ENCODE peak calls at places on chromosomes 7 and 10, in seven cellular contexts. G is fibroblast of the aortic adventitia; W is IMR-90; C is psoas muscle; N is CD8-positive, alpha-beta T cell; O is astrocyte; U is fibroblast of lung. D is an unnamed sample.

GRCh38 chr10:4535531-4535930 is 290.5 kb upstream of the AKR1E2 start:
- DNase-seq in G (no peak), W (no peak), C (no peak), N (no peak), O (peak; percentile 51), U (no peak), D (no peak)

GRCh38 chr10:101512741-101513140 is 75.3 kb downstream of the POLL start:
- DNase-seq in G (peak; percentile 64), W (peak; percentile 78), C (no peak), N (no peak), O (peak; percentile 55), U (peak; percentile 69), D (peak; percentile 35)

GRCh38 chr10:131689954-131690669 is 210.7 kb upstream of the PPP2R2D start:
- DNase-seq in G (no peak), W (no peak), C (no peak), N (no peak), O (no peak), U (no peak), D (no peak)

GRCh38 chr7:74187915-74188675 is 13.9 kb downstream of the EIF4H start:
- DNase-seq in G (peak; percentile 71), W (peak; percentile 69), C (no peak), N (no peak), O (no peak), U (peak; percentile 30), D (peak; percentile 56)

GRCh38 chr10:15325243-15326002 is 45.7 kb downstream of the FAM171A1 start:
- DNase-seq in G (peak; percentile 80), W (peak; percentile 85), C (no peak), N (no peak), O (peak; percentile 89), U (peak; percentile 77), D (peak; percentile 57)

GRCh38 chr10:93471110-93471651 is 11.0 kb downstream of the MYOF start:
- DNase-seq in G (peak; percentile 97), W (peak; percentile 97), C (no peak), N (no peak), O (peak; percentile 97), U (peak; percentile 97), D (peak; percentile 95)

GRCh38 chr10:57867226-57867625 is 400.5 kb downstream of the IPMK start:
- DNase-seq in G (no peak), W (no peak), C (no peak), N (no peak), O (no peak), U (no peak), D (no peak)

GRCh38 chr10:29426420-29426819 is 137.6 kb downstream of the LYZL1 start:
- DNase-seq in G (no peak), W (no peak), C (no peak), N (no peak), O (no peak), U (no peak), D (no peak)

GRCh38 chr10:118542205-118542604 is 53.2 kb downstream of the PRLHR start:
- DNase-seq in G (no peak), W (no peak), C (no peak), N (no peak), O (no peak), U (no peak), D (no peak)

GRCh38 chr10:118543714-118544400 is 51.6 kb downstream of the PRLHR start:
- DNase-seq in G (peak; percentile 47), W (peak; percentile 5), C (no peak), N (peak; percentile 32), O (peak; percentile 18), U (no peak), D (peak; percentile 78)

GRCh38 chr10:118544401-118544948 is 51.0 kb downstream of the PRLHR start:
- DNase-seq in G (no peak), W (no peak), C (no peak), N (no peak), O (no peak), U (no peak), D (no peak)

GRCh38 chr10:118541718-118542117 is 53.7 kb downstream of the PRLHR start:
- DNase-seq in G (no peak), W (no peak), C (no peak), N (no peak), O (no peak), U (no peak), D (no peak)

DNA sequence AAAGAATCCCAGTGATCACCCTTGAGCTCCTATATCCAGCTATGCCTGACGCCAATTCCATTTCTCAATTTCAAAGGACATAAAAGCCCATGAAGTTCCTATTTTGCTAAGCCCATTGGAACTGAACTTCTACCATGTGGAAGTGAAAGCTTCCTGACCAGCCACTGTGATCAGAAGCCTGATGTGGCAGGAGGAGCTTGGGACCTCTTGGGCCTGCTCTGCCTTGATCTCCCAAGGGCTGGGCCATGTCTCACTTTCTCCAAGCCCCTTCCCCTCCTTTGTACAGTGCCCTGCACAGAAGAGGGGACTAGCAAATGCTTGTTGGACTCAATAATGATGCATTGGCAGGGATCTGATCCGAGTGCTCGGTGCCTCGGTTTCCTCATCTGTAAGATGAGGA is 52.7 kb downstream of the PRLHR start:
- DNase-seq in G (no peak), W (no peak), C (no peak), N (no peak), O (no peak), U (no peak), D (no peak)
- TF ChIP-seq CTCF in G (no peak), W (no peak), C (no peak), N (no peak), O (no peak), U (no peak), D (no peak)

GRCh38 chr7:128167316-128167691 is 73.8 kb upstream of the LEP start:
- DNase-seq in G (peak; percentile 52), W (peak; percentile 75), C (no peak), N (peak; percentile 18), O (peak; percentile 63), U (peak; percentile 72), D (peak; percentile 70)
- H3K4me3 ChIP-seq in G (peak overlapping the region; percentile 25), W (peak overlapping the region; percentile 34), C (peak overlapping the region; percentile 65), N (peak overlapping the region; percentile 55), O (peak overlapping the region; percentile 55), U (peak overlapping the region; percentile 41), D (peak overlapping the region; percentile 38)

GRCh38 chr10:88127266-88127665 is 263.8 kb downstream of the PTEN start:
- DNase-seq in G (no peak), W (no peak), C (no peak), N (no peak), O (no peak), U (no peak), D (no peak)

GRCh38 chr10:88129013-88129412 is 265.6 kb downstream of the PTEN start:
- DNase-seq in G (no peak), W (no peak), C (no peak), N (no peak), O (no peak), U (no peak), D (no peak)

GRCh38 chr10:88127766-88128165 is 264.3 kb downstream of the PTEN start:
- DNase-seq in G (no peak), W (no peak), C (no peak), N (no peak), O (no peak), U (no peak), D (no peak)

GRCh38 chr10:88130912-88131311 is 267.5 kb downstream of the PTEN start:
- DNase-seq in G (no peak), W (no peak), C (no peak), N (no peak), O (no peak), U (no peak), D (no peak)

DNA sequence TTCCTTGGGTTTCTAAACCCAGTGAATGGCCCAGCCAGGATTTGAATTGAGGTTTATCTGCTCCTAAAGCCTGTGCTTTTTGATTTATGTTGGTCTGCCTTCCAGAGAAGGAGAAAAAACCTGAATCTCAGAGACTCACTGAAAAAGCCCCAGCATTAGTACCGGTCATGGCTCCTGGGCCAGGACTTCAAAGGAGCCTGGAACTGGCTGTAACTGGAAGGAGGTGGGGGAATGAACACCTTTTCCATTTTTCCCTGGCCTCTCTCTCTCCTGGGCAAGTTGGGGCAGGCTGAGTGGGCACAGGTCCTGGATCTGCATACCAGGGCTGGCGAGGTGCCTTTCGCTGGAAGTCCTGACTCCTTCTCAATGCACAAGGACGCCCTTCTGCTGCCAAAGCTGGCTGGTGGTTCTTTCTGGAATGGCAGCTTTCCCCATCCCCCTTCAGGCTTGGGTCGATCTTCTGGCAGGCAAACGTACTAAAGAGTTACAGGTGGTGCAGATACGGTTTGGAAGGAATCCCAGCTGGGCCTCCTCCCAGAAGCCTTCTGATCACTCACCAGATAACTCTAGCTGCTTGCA is 268.2 kb downstream of the PTEN start:
- DNase-seq in G (peak; percentile 83), W (no peak), C (peak; percentile 83), N (no peak), O (peak; percentile 72), U (no peak), D (no peak)
- TF ChIP-seq CTCF in G (peak; percentile 28), W (no peak), C (peak; percentile 33), N (no peak), O (no peak), U (no peak), D (no peak)

GRCh38 chr7:128742206-128742605 is 3.0 kb downstream of the CALU start:
- DNase-seq in G (peak; percentile 95), W (peak; percentile 66), C (no peak), N (no peak), O (peak; percentile 60), U (peak; percentile 91), D (peak; percentile 63)
- H3K4me3 ChIP-seq in G (peak overlapping the region; percentile 94), W (no peak overlapping the region), C (peak overlapping the region; percentile 100), N (no peak overlapping the region), O (peak overlapping the region; percentile 100), U (peak overlapping the region; percentile 83), D (peak overlapping the region; percentile 74)

DNA sequence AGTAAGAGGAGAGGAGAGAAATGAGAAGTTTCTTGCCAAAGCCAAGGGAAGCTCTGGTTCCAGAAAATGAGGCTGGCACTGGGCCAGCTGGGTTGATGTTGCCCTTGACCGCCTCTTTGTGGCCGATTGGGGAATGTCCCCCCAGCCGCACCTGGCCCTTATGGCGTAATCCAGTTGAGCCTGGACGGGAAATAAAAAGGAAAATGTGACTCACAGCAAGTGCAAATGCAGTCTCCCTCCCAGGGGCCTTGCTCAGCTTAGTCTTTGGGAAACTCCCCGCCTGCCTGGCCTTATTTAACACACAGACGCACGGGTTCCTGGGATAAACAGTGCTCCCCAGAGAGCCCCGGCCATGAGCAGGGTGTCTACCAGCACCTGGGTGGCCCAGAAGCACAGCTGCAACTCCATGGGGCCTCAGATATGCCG is 174.8 kb downstream of the KIAA1217 start:
- DNase-seq in G (peak; percentile 98), W (peak; percentile 98), C (peak; percentile 97), N (no peak), O (peak; percentile 100), U (peak; percentile 92), D (peak; percentile 35)
- TF ChIP-seq CTCF in G (peak; percentile 66), W (peak; percentile 68), C (peak; percentile 54), N (no peak), O (peak; percentile 59), U (no peak), D (peak; percentile 48)